ENCODE peak calls at places on chromosomes 1 and 21, in five cellular contexts. N, B, D, G and T are unnamed samples.

GRCh38 chr1:50023292-50024159 is at the start of gene AGBL4:
- DNase-seq in N (no peak), B (no peak), D (peak; percentile 76), G (peak; percentile 16), T (no peak)

GRCh38 chr1:99869304-99869703 is 19.1 kb downstream of the AGL start:
- DNase-seq in N (no peak), B (peak; percentile 25), D (no peak), G (no peak), T (no peak)

GRCh38 chr1:117826551-117827078 is 102.8 kb downstream of the GDAP2 start:
- DNase-seq in N (peak; percentile 65), B (no peak), D (no peak), G (no peak), T (no peak)

GRCh38 chr1:213689260-213689659 is 298.5 kb upstream of the PROX1 start:
- DNase-seq in N (no peak), B (no peak), D (no peak), G (no peak), T (no peak)

GRCh38 chr21:45310446-45310845 is 22.8 kb upstream of the POFUT2 start:
- DNase-seq in N (no peak), B (no peak), D (no peak), G (no peak), T (no peak)

GRCh38 chr1:117275055-117275454 is 64.3 kb upstream of the VTCN1 start:
- DNase-seq in N (no peak), B (no peak), D (no peak), G (no peak), T (no peak)

GRCh38 chr21:46243325-46243724 is 14.8 kb upstream of the LSS start:
- DNase-seq in N (no peak), B (no peak), D (no peak), G (no peak), T (no peak)

GRCh38 chr1:70487910-70488665 is 77.0 kb downstream of the CTH start:
- DNase-seq in N (no peak), B (no peak), D (peak; percentile 19), G (no peak), T (no peak)